ENCODE peak calls at places on chromosomes 12 and 14, in nine cellular contexts. V is WTC11; Z is fibroblast of the aortic adventitia; L is GDM1; F is ovary; N is stimulated activated CD4-positive, alpha-beta T cell treated with anti-CD3 and anti-CD28 coated beads, Interleukin-1b, Interleukin-23, amount 100 ng/mL, for 1 hour; S is KBM-7; C is heart left ventricle; Q is A673. M is an unnamed sample.

GRCh38 chr14:103330536-103330935 is 3.5 kb upstream of the EIF5 start:
- DNase-seq in S (peak; percentile 52), V (no peak), Q (no peak), L (no peak), C (no peak), F (no peak), N (no peak), Z (no peak), M (no peak)

GRCh38 chr14:100898935-100899840 is 4.3 kb downstream of the RTL1 start:
- DNase-seq in F (peak; percentile 59), V (peak; percentile 6), S (no peak), Q (peak; percentile 51), C (no peak), L (no peak), Z (no peak), N (no peak), M (no peak)

GRCh38 chr14:21086908-21087293 is 11.6 kb downstream of the ZNF219 start:
- DNase-seq in N (no peak), C (no peak), L (no peak), V (no peak), S (no peak), F (no peak), Z (no peak), Q (no peak), M (no peak)

GRCh38 chr12:67818379-67819001 is 169.9 kb downstream of the DYRK2 start:
- DNase-seq in V (no peak), Q (no peak), S (no peak), C (no peak), Z (no peak), L (no peak), N (no peak), F (no peak), M (no peak)

GRCh38 chr12:98238513-98238912 is 276.9 kb upstream of the TMPO start:
- DNase-seq in F (no peak), Z (peak; percentile 62), N (no peak), L (no peak), Q (no peak), C (no peak), V (no peak), S (no peak), M (no peak)

GRCh38 chr14:96117101-96117897 is 78.1 kb downstream of the C14orf132 start:
- DNase-seq in V (no peak), S (no peak), C (no peak), Z (no peak), N (no peak), F (no peak), Q (peak; percentile 56), L (no peak), M (no peak)

GRCh38 chr14:103109789-103110415 is 13.4 kb upstream of the TNFAIP2 start:
- DNase-seq in L (no peak), F (peak; percentile 53), Z (peak; percentile 73), V (no peak), C (peak; percentile 57), S (no peak), N (no peak), Q (no peak), M (no peak)

GRCh38 chr12:87801860-87802720 is 227.1 kb downstream of the C12orf50 start:
- DNase-seq in C (no peak), V (no peak), F (no peak), Z (peak; percentile 59), L (no peak), N (no peak), S (no peak), Q (no peak), M (no peak)

GRCh38 chr14:79899610-79900009 is 311.7 kb downstream of the DIO2 start:
- DNase-seq in S (no peak), N (no peak), C (no peak), V (no peak), F (no peak), L (no peak), Z (no peak), Q (no peak), M (no peak)

GRCh38 chr12:48794870-48795269 is 6.0 kb upstream of the ADCY6 start:
- DNase-seq in N (no peak), C (no peak), Q (no peak), Z (no peak), F (no peak), L (no peak), V (no peak), S (no peak), M (no peak)

GRCh38 chr14:59306775-59307174 is 118.3 kb downstream of the DAAM1 start:
- DNase-seq in F (no peak), S (no peak), Z (peak; percentile 61), V (no peak), L (no peak), C (no peak), N (no peak), Q (no peak), M (no peak)

GRCh38 chr14:83867871-83868270 is 1662.1 kb upstream of the FLRT2 start:
- DNase-seq in S (no peak), N (no peak), L (no peak), V (no peak), Q (peak; percentile 51), C (no peak), Z (no peak), F (peak; percentile 24), M (no peak)

GRCh38 chr14:103056322-103057027 is 874 bp downstream of the CDC42BPB start:
- DNase-seq in L (no peak), N (no peak), V (peak; percentile 60), Q (peak; percentile 92), C (peak; percentile 88), S (no peak), Z (peak; percentile 54), F (peak; percentile 72), M (no peak)

GRCh38 chr12:728781-729180 is 23.6 kb upstream of the WNK1 start:
- DNase-seq in S (peak; percentile 40), F (no peak), N (no peak), Z (no peak), C (no peak), L (peak; percentile 52), Q (no peak), V (no peak), M (no peak)

GRCh38 chr12:2833810-2834209 is 1.0 kb downstream of the NRIP2 start:
- DNase-seq in S (no peak), Q (peak; percentile 48), N (no peak), L (no peak), Z (no peak), C (peak; percentile 48), F (no peak), V (no peak), M (peak; percentile 60)

GRCh38 chr12:124295431-124296058 is 652 bp downstream of the RFLNA start:
- DNase-seq in L (no peak), Q (no peak), Z (no peak), F (no peak), N (no peak), C (no peak), V (peak; percentile 41), S (no peak), M (no peak)

GRCh38 chr12:66279127-66279712 is 23.1 kb upstream of the HELB start:
- DNase-seq in V (no peak), N (no peak), F (no peak), Q (peak; percentile 49), L (no peak), C (no peak), S (peak; percentile 62), Z (peak; percentile 31), M (no peak)

GRCh38 chr12:51262758-51263177 is 7.4 kb downstream of the SMAGP start:
- DNase-seq in Q (peak; percentile 81), L (no peak), S (no peak), Z (peak; percentile 45), F (peak; percentile 72), N (no peak), V (peak; percentile 63), C (no peak), M (no peak)

GRCh38 chr12:10362828-10363664 is 26.8 kb downstream of the KLRK1 start:
- DNase-seq in N (no peak), Q (no peak), L (no peak), Z (no peak), V (no peak), S (peak; percentile 32), C (no peak), F (no peak), M (no peak)

GRCh38 chr14:58152569-58152857 is 500 bp upstream of the ARMH4 start:
- DNase-seq in N (no peak), S (no peak), C (no peak), F (no peak), V (no peak), Z (no peak), L (no peak), Q (no peak), M (peak; percentile 9)

GRCh38 chr12:95643251-95643650 is 92.0 kb upstream of the USP44 start:
- DNase-seq in V (no peak), Z (no peak), Q (no peak), F (no peak), S (no peak), L (no peak), N (no peak), C (no peak), M (no peak)

GRCh38 chr12:122354958-122355641 is 67.4 kb downstream of the CLIP1 start:
- DNase-seq in S (no peak), Q (no peak), V (no peak), C (no peak), Z (no peak), L (no peak), N (no peak), F (no peak), M (peak; percentile 70)

GRCh38 chr12:55957106-55957859 is 8.6 kb downstream of the PMEL start:
- DNase-seq in S (no peak), Q (no peak), L (no peak), F (no peak), V (no peak), C (no peak), Z (no peak), N (no peak), M (no peak)

M was measured in cerebellum.